ENCODE peak calls at places on chromosomes 5 and 9, in six cellular contexts. W is uterus, Z is tibial nerve, L is heart right ventricle, B is left ventricle myocardium inferior, J is aorta. S is an unnamed sample. For H3K27me3 and H3K4me1, the result is how much of the 10 kb centered on the place peaks cover.

GRCh38 chr9:110545705-110546104 is 33.8 kb downstream of the SVEP1 start:
- DNase-seq in W (no peak), Z (no peak), L (peak), B (no peak), J (no peak), S (no peak)

GRCh38 chr9:129242971-129243561 is 65.0 kb upstream of the IER5L start:
- DNase-seq in W (peak), Z (peak), L (no peak), B (peak), J (peak), S (no peak)

GRCh38 chr5:153489611-153490010 is 859 bp upstream of the GRIA1 start:
- DNase-seq in W (no peak), Z (no peak), L (no peak), B (no peak), J (no peak), S (no peak)

GRCh38 chr9:90420714-90421513 is 221.7 kb downstream of the DIRAS2 start:
- DNase-seq in W (no peak), Z (no peak), L (no peak), B (no peak), J (no peak), S (no peak)

GRCh38 chr9:14341437-14342133 is 27.6 kb upstream of the NFIB start:
- DNase-seq in W (no peak), Z (no peak), L (no peak), B (no peak), J (no peak), S (no peak)

GRCh38 chr5:113161806-113162205 is 185.2 kb downstream of the DCP2 start:
- DNase-seq in W (no peak), Z (no peak), L (no peak), B (peak), J (no peak), S (no peak)

GRCh38 chr9:123326662-123327093 is 29.3 kb upstream of the CRB2 start:
- DNase-seq in W (no peak), Z (no peak), L (no peak), B (no peak), J (no peak), S (no peak)

GRCh38 chr5:75322066-75322465 is 15.0 kb upstream of the HMGCR start:
- DNase-seq in W (no peak), Z (no peak), L (no peak), B (no peak), J (no peak), S (no peak)

GRCh38 chr5:150540615-150541396 is 32.9 kb downstream of the NDST1 start:
- DNase-seq in W (peak), Z (no peak), L (peak), B (no peak), J (peak), S (no peak)

GRCh38 chr9:135219676-135220600 is 132.5 kb downstream of the OLFM1 start:
- DNase-seq in W (no peak), Z (no peak), L (no peak), B (no peak), J (peak), S (no peak)

GRCh38 chr5:67490543-67491321 is 294.1 kb upstream of the CD180 start:
- DNase-seq in W (no peak), Z (no peak), L (no peak), B (no peak), J (no peak), S (no peak)

GRCh38 chr9:6889868-6890267 is 132.1 kb downstream of the KDM4C start:
- DNase-seq in W (no peak), Z (no peak), L (no peak), B (no peak), J (no peak), S (no peak)

GRCh38 chr9:129208191-129209091 is 30.4 kb upstream of the IER5L start:
- DNase-seq in W (no peak), Z (no peak), L (no peak), B (no peak), J (no peak), S (peak)

GRCh38 chr9:106885451-106885850 is 22.5 kb downstream of the ZNF462 start:
- DNase-seq in W (no peak), Z (no peak), L (no peak), B (no peak), J (no peak), S (no peak)

GRCh38 chr9:92432350-92432749 is 8.1 kb upstream of the OMD start:
- DNase-seq in W (no peak), Z (no peak), L (no peak), B (no peak), J (no peak), S (no peak)

GRCh38 chr5:81249240-81249639 is 16.1 kb downstream of the CKMT2 start:
- DNase-seq in W (no peak), Z (no peak), L (no peak), B (no peak), J (no peak), S (no peak)

GRCh38 chr5:98402130-98402529 is 371.3 kb upstream of the RGMB start:
- DNase-seq in W (no peak), Z (no peak), L (no peak), B (no peak), J (no peak), S (no peak)

GRCh38 chr5:77454123-77454522 is 38.0 kb downstream of the WDR41 start:
- DNase-seq in W (no peak), Z (no peak), L (no peak), B (no peak), J (no peak), S (no peak)

GRCh38 chr5:112316006-112316405 is 103.1 kb downstream of the EPB41L4A start:
- DNase-seq in W (no peak), Z (no peak), L (no peak), B (no peak), J (no peak), S (no peak)

GRCh38 chr9:123656565-123656964 is 273.4 kb downstream of the DENND1A start:
- DNase-seq in W (no peak), Z (no peak), L (no peak), B (no peak), J (no peak), S (no peak)

GRCh38 chr9:114027159-114027895 is 50.8 kb downstream of the AMBP start:
- DNase-seq in W (peak), Z (no peak), L (no peak), B (no peak), J (no peak), S (no peak)

GRCh38 chr9:84671651-84672467 is 2.3 kb downstream of the NTRK2 start:
- DNase-seq in W (no peak), Z (no peak), L (no peak), B (no peak), J (no peak), S (no peak)

GRCh38 chr5:135033026-135033861 is 784 bp downstream of the PITX1 start:
- DNase-seq in W (no peak), Z (no peak), L (no peak), B (peak), J (peak), S (no peak)

GRCh38 chr5:169666365-169666764 is 29.3 kb downstream of the DOCK2 start:
- DNase-seq in W (no peak), Z (no peak), L (no peak), B (no peak), J (no peak), S (no peak)

GRCh38 chr5:14165375-14166091 is 22.4 kb downstream of the TRIO start:
- DNase-seq in W (no peak), Z (no peak), L (no peak), B (no peak), J (no peak), S (no peak)

GRCh38 chr5:169945831-169946261 is 34.4 kb downstream of the INSYN2B start:
- DNase-seq in W (no peak), Z (no peak), L (peak), B (peak), J (no peak), S (no peak)

GRCh38 chr5:127824126-127824525 is 120.9 kb downstream of the CCDC192 start:
- DNase-seq in W (no peak), Z (no peak), L (no peak), B (no peak), J (no peak), S (no peak)

GRCh38 chr9:129458663-129459549 is 162.0 kb downstream of the C9orf50 start:
- DNase-seq in W (peak), Z (no peak), L (peak), B (peak), J (peak), S (no peak)

GRCh38 chr5:11324521-11325289 is 563.7 kb upstream of the DAP start:
- DNase-seq in W (no peak), Z (no peak), L (no peak), B (no peak), J (no peak), S (no peak)

GRCh38 chr5:128667148-128667547 is 129.1 kb upstream of the FBN2 start:
- DNase-seq in W (no peak), Z (no peak), L (no peak), B (no peak), J (no peak), S (no peak)

GRCh38 chr9:136619742-136620440 is 42.8 kb upstream of the EGFL7 start:
- DNase-seq in W (no peak), Z (peak), L (no peak), B (peak), J (peak), S (no peak)

GRCh38 chr5:83844320-83845068 is 123.8 kb upstream of the HAPLN1 start:
- DNase-seq in W (no peak), Z (no peak), L (no peak), B (no peak), J (no peak), S (no peak)

GRCh38 chr9:99811172-99811571 is 10.5 kb upstream of the NR4A3 start:
- DNase-seq in W (no peak), Z (no peak), L (no peak), B (no peak), J (no peak), S (no peak)

DNA sequence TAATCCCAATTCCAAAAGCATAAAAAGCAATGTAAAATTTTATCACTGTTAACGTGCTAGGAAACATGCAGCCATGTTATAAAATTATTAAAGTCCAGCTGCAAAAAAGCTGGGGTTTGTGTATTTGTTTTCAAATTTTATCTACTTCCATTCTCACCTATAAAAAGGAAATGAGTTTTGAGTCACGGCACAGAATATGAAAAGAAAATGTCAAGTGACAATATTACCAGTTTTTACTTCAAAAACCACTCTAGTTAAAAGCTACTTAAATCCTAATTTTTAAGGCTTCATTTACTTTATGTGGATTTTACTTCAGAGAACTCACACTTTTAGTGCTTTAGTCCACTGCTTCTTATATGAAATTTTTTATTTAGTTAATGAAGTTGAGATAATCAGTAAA is 72.7 kb upstream of the IFNE start:
- DNase-seq in W (no peak), Z (no peak), L (no peak), B (no peak), J (no peak), S (no peak)
- H3K27me3 ChIP-seq in W (under half), Z (under half), L (under half), B (half or more), J (under half), S (under half)

DNA sequence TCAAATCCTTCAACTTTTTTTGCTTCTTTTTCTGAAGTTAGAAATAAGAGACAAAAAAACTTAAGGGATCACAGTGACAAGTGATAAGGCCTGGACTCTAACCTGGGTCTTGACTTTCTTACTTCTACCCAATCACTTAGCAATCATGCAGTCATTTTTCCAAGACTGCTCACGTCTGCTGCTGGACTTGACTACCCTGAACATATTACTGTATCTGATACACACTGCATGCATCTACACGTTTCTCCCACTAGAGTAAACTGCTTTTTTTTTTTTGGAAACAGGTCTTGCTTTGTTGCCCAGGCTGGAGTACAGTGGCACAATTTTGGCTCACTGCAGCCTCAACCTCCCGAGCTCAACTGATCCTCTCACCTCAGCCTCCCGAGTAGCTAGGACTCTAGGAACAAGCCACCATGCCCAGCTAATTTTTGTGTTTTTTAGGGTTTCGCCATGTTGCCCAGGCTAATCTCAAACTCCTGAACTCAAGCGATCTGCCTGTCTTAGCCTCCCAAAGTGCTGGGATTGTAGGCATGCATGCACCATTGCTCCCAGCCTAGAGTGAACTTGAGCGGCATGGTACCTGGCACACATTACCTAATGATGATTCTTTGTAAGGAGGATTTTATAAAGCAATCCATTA is 7.4 kb downstream of the PLIN2 start:
- DNase-seq in W (no peak), Z (no peak), L (no peak), B (no peak), J (no peak), S (no peak)
- H3K27ac ChIP-seq in W (peak), Z (no peak), L (peak), B (peak), J (no peak), S (no peak)

GRCh38 chr9:70588999-70589398 is 174.5 kb upstream of the KLF9 start:
- DNase-seq in W (no peak), Z (no peak), L (no peak), B (no peak), J (no peak), S (no peak)

GRCh38 chr9:70588381-70588780 is 173.9 kb upstream of the KLF9 start:
- DNase-seq in W (no peak), Z (no peak), L (no peak), B (no peak), J (no peak), S (no peak)

GRCh38 chr9:70589571-70590263 is 175.3 kb upstream of the KLF9 start:
- DNase-seq in W (peak), Z (no peak), L (peak), B (peak), J (no peak), S (no peak)

GRCh38 chr9:70593241-70593640 is 178.8 kb upstream of the KLF9 start:
- DNase-seq in W (no peak), Z (no peak), L (no peak), B (no peak), J (no peak), S (no peak)

DNA sequence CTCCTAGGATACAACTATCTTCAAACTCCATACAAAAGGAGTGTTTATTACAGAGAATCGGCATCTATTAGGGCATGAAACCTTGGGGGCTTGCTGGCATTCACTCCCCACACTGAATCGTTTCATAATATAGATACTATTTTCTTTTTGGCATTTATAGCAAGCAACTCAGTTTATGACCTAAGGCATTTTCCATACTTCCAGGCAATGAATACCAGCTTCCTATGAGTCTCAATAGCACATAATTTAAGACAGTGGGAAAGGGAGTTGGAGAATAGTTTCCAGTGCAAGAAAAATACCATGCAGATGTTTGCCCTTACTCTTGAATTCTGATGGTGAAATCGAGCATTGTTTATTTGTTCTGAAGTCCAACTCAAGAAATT is 175.8 kb upstream of the KLF9 start:
- DNase-seq in W (no peak), Z (no peak), L (no peak), B (no peak), J (no peak), S (no peak)
- H3K4me1 ChIP-seq in W (under half), Z (under half), L (half or more), B (half or more), J (under half), S (under half)

GRCh38 chr5:139693676-139694364 is 45.7 kb downstream of the CXXC5 start:
- DNase-seq in W (no peak), Z (no peak), L (no peak), B (no peak), J (no peak), S (no peak)

GRCh38 chr5:139692605-139693340 is 44.6 kb downstream of the CXXC5 start:
- DNase-seq in W (no peak), Z (no peak), L (no peak), B (no peak), J (no peak), S (no peak)

GRCh38 chr5:139696167-139696893 is 48.2 kb downstream of the CXXC5 start:
- DNase-seq in W (no peak), Z (no peak), L (no peak), B (no peak), J (no peak), S (no peak)

GRCh38 chr5:139695183-139695573 is 47.0 kb downstream of the CXXC5 start:
- DNase-seq in W (no peak), Z (no peak), L (no peak), B (no peak), J (no peak), S (no peak)

DNA sequence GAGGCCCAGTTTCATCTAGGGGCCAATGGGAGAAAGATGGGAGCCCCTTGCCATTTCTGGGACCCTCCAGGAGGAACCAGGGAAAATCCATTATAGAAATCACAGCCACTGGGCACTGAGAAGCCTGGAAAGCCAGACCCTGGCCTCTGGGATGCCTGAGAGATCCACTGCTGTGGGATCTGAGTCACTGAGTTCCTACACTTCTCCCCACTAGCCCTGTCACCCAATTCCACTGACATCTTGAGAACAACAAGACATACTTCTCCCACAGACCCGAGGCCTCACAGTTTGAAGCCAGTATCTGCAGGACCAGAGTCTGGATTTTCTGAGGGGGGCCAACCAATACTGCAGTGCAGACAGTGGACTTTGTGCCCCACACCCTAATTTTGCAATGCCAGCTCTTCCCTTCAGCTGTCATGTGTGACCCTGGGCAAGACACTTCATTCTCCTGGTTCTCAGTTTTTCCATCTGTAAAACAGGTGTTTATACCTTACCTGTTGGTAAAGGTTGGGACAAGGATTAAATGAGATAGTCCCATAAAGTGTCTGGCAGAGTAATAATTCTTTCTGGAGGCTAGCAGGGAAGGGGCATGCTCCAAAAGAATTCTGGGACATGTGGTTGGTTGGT is 46.5 kb downstream of the CXXC5 start:
- DNase-seq in W (no peak), Z (no peak), L (no peak), B (no peak), J (no peak), S (no peak)
- H3K27me3 ChIP-seq in W (under half), Z (under half), L (under half), B (under half), J (under half), S (under half)